ENCODE peak calls at places on chromosomes 2 and 18, in ten cellular contexts. One of them, this sample, is unnamed.

GRCh38 chr2:221715783-221716386 is 143.8 kb upstream of the EPHA4 start:
- DNase-seq in HL-60: no peak
- DNase-seq in HepG2: no peak
- DNase-seq in HCT116: no peak
- DNase-seq in transverse colon: no peak
- DNase-seq in breast epithelium: no peak
- DNase-seq in prostate gland: no peak
- DNase-seq in stomach: no peak
- DNase-seq in endothelial cell of umbilical vein: no peak
- DNase-seq in GM23338: peak
- DNase-seq in this sample: no peak

GRCh38 chr2:95366514-95366913 is 36.0 kb upstream of the FAHD2A start:
- DNase-seq in HL-60: no peak
- DNase-seq in HepG2: no peak
- DNase-seq in HCT116: no peak
- DNase-seq in transverse colon: no peak
- DNase-seq in breast epithelium: peak
- DNase-seq in prostate gland: no peak
- DNase-seq in stomach: no peak
- DNase-seq in endothelial cell of umbilical vein: no peak
- DNase-seq in GM23338: no peak
- DNase-seq in this sample: peak

GRCh38 chr2:194815475-194815874 is 841.6 kb upstream of the SLC39A10 start:
- DNase-seq in HL-60: no peak
- DNase-seq in HepG2: no peak
- DNase-seq in HCT116: no peak
- DNase-seq in transverse colon: no peak
- DNase-seq in breast epithelium: no peak
- DNase-seq in prostate gland: no peak
- DNase-seq in stomach: no peak
- DNase-seq in endothelial cell of umbilical vein: peak
- DNase-seq in GM23338: no peak
- DNase-seq in this sample: no peak

GRCh38 chr18:23627325-23627724 is 35.4 kb downstream of the ANKRD29 start:
- DNase-seq in HL-60: no peak
- DNase-seq in HepG2: peak
- DNase-seq in HCT116: peak
- DNase-seq in transverse colon: peak
- DNase-seq in breast epithelium: no peak
- DNase-seq in prostate gland: peak
- DNase-seq in stomach: no peak
- DNase-seq in endothelial cell of umbilical vein: peak
- DNase-seq in GM23338: no peak
- DNase-seq in this sample: peak

GRCh38 chr2:127104881-127105655 is 1.9 kb downstream of the BIN1 start:
- DNase-seq in HL-60: no peak
- DNase-seq in HepG2: no peak
- DNase-seq in HCT116: no peak
- DNase-seq in transverse colon: peak
- DNase-seq in breast epithelium: peak
- DNase-seq in prostate gland: no peak
- DNase-seq in stomach: no peak
- DNase-seq in endothelial cell of umbilical vein: no peak
- DNase-seq in GM23338: no peak
- DNase-seq in this sample: peak

GRCh38 chr2:149329470-149330126 is 789 bp upstream of the LYPD6 start:
- DNase-seq in HL-60: no peak
- DNase-seq in HepG2: peak
- DNase-seq in HCT116: peak
- DNase-seq in transverse colon: peak
- DNase-seq in breast epithelium: no peak
- DNase-seq in prostate gland: peak
- DNase-seq in stomach: peak
- DNase-seq in endothelial cell of umbilical vein: peak
- DNase-seq in GM23338: peak
- DNase-seq in this sample: peak

GRCh38 chr2:102603904-102604303 is 15.4 kb upstream of the SLC9A2 start:
- DNase-seq in HL-60: peak
- DNase-seq in HepG2: no peak
- DNase-seq in HCT116: no peak
- DNase-seq in transverse colon: no peak
- DNase-seq in breast epithelium: no peak
- DNase-seq in prostate gland: peak
- DNase-seq in stomach: no peak
- DNase-seq in endothelial cell of umbilical vein: no peak
- DNase-seq in GM23338: no peak
- DNase-seq in this sample: no peak

GRCh38 chr2:120590841-120591240 is 144.8 kb upstream of the GLI2 start:
- DNase-seq in HL-60: no peak
- DNase-seq in HepG2: no peak
- DNase-seq in HCT116: no peak
- DNase-seq in transverse colon: no peak
- DNase-seq in breast epithelium: no peak
- DNase-seq in prostate gland: no peak
- DNase-seq in stomach: no peak
- DNase-seq in endothelial cell of umbilical vein: no peak
- DNase-seq in GM23338: no peak
- DNase-seq in this sample: no peak

GRCh38 chr2:231133365-231134114 is 8.7 kb upstream of the HTR2B start:
- DNase-seq in HL-60: no peak
- DNase-seq in HepG2: peak
- DNase-seq in HCT116: no peak
- DNase-seq in transverse colon: no peak
- DNase-seq in breast epithelium: no peak
- DNase-seq in prostate gland: no peak
- DNase-seq in stomach: no peak
- DNase-seq in endothelial cell of umbilical vein: no peak
- DNase-seq in GM23338: no peak
- DNase-seq in this sample: no peak

GRCh38 chr2:217223222-217223930 is 363.5 kb upstream of the TNP1 start:
- DNase-seq in HL-60: peak
- DNase-seq in HepG2: no peak
- DNase-seq in HCT116: no peak
- DNase-seq in transverse colon: no peak
- DNase-seq in breast epithelium: no peak
- DNase-seq in prostate gland: no peak
- DNase-seq in stomach: no peak
- DNase-seq in endothelial cell of umbilical vein: peak
- DNase-seq in GM23338: no peak
- DNase-seq in this sample: no peak

GRCh38 chr2:71583876-71584275 is 130.5 kb downstream of the DYSF start:
- DNase-seq in HL-60: no peak
- DNase-seq in HepG2: no peak
- DNase-seq in HCT116: no peak
- DNase-seq in transverse colon: no peak
- DNase-seq in breast epithelium: no peak
- DNase-seq in prostate gland: no peak
- DNase-seq in stomach: no peak
- DNase-seq in endothelial cell of umbilical vein: no peak
- DNase-seq in GM23338: no peak
- DNase-seq in this sample: no peak

GRCh38 chr2:23241106-23241505 is 143.9 kb upstream of the KLHL29 start:
- DNase-seq in HL-60: no peak
- DNase-seq in HepG2: no peak
- DNase-seq in HCT116: no peak
- DNase-seq in transverse colon: no peak
- DNase-seq in breast epithelium: no peak
- DNase-seq in prostate gland: no peak
- DNase-seq in stomach: no peak
- DNase-seq in endothelial cell of umbilical vein: no peak
- DNase-seq in GM23338: no peak
- DNase-seq in this sample: no peak

GRCh38 chr2:241084856-241085444 is 17.1 kb downstream of the MTERF4 start:
- DNase-seq in HL-60: no peak
- DNase-seq in HepG2: no peak
- DNase-seq in HCT116: no peak
- DNase-seq in transverse colon: no peak
- DNase-seq in breast epithelium: no peak
- DNase-seq in prostate gland: no peak
- DNase-seq in stomach: no peak
- DNase-seq in endothelial cell of umbilical vein: no peak
- DNase-seq in GM23338: no peak
- DNase-seq in this sample: no peak

GRCh38 chr2:226795281-226796011 is 4.2 kb downstream of the IRS1 start:
- DNase-seq in HL-60: no peak
- DNase-seq in HepG2: no peak
- DNase-seq in HCT116: no peak
- DNase-seq in transverse colon: no peak
- DNase-seq in breast epithelium: peak
- DNase-seq in prostate gland: peak
- DNase-seq in stomach: peak
- DNase-seq in endothelial cell of umbilical vein: no peak
- DNase-seq in GM23338: no peak
- DNase-seq in this sample: peak

GRCh38 chr2:12718662-12719399 is 2.1 kb downstream of the TRIB2 start:
- DNase-seq in HL-60: no peak
- DNase-seq in HepG2: no peak
- DNase-seq in HCT116: no peak
- DNase-seq in transverse colon: no peak
- DNase-seq in breast epithelium: no peak
- DNase-seq in prostate gland: no peak
- DNase-seq in stomach: no peak
- DNase-seq in endothelial cell of umbilical vein: peak
- DNase-seq in GM23338: peak
- DNase-seq in this sample: no peak

GRCh38 chr2:60867848-60868247 is 13.5 kb upstream of the REL start:
- DNase-seq in HL-60: peak
- DNase-seq in HepG2: no peak
- DNase-seq in HCT116: no peak
- DNase-seq in transverse colon: no peak
- DNase-seq in breast epithelium: no peak
- DNase-seq in prostate gland: no peak
- DNase-seq in stomach: no peak
- DNase-seq in endothelial cell of umbilical vein: no peak
- DNase-seq in GM23338: no peak
- DNase-seq in this sample: no peak

GRCh38 chr18:26233208-26233607 is 7.0 kb downstream of the TAF4B start:
- DNase-seq in HL-60: no peak
- DNase-seq in HepG2: peak
- DNase-seq in HCT116: no peak
- DNase-seq in transverse colon: no peak
- DNase-seq in breast epithelium: no peak
- DNase-seq in prostate gland: no peak
- DNase-seq in stomach: no peak
- DNase-seq in endothelial cell of umbilical vein: no peak
- DNase-seq in GM23338: peak
- DNase-seq in this sample: no peak

GRCh38 chr18:45167631-45168225 is 447.5 kb upstream of the SLC14A2 start:
- DNase-seq in HL-60: no peak
- DNase-seq in HepG2: no peak
- DNase-seq in HCT116: no peak
- DNase-seq in transverse colon: no peak
- DNase-seq in breast epithelium: no peak
- DNase-seq in prostate gland: no peak
- DNase-seq in stomach: no peak
- DNase-seq in endothelial cell of umbilical vein: no peak
- DNase-seq in GM23338: no peak
- DNase-seq in this sample: no peak

GRCh38 chr18:45171575-45172225 is 443.6 kb upstream of the SLC14A2 start:
- DNase-seq in HL-60: no peak
- DNase-seq in HepG2: no peak
- DNase-seq in HCT116: no peak
- DNase-seq in transverse colon: no peak
- DNase-seq in breast epithelium: no peak
- DNase-seq in prostate gland: no peak
- DNase-seq in stomach: no peak
- DNase-seq in endothelial cell of umbilical vein: no peak
- DNase-seq in GM23338: no peak
- DNase-seq in this sample: no peak

GRCh38 chr18:45167109-45167551 is 448.1 kb upstream of the SLC14A2 start:
- DNase-seq in HL-60: no peak
- DNase-seq in HepG2: no peak
- DNase-seq in HCT116: no peak
- DNase-seq in transverse colon: peak
- DNase-seq in breast epithelium: no peak
- DNase-seq in prostate gland: no peak
- DNase-seq in stomach: no peak
- DNase-seq in endothelial cell of umbilical vein: no peak
- DNase-seq in GM23338: no peak
- DNase-seq in this sample: no peak

GRCh38 chr18:45168883-45169585 is 446.2 kb upstream of the SLC14A2 start:
- DNase-seq in HL-60: no peak
- DNase-seq in HepG2: no peak
- DNase-seq in HCT116: no peak
- DNase-seq in transverse colon: no peak
- DNase-seq in breast epithelium: no peak
- DNase-seq in prostate gland: no peak
- DNase-seq in stomach: no peak
- DNase-seq in endothelial cell of umbilical vein: no peak
- DNase-seq in GM23338: no peak
- DNase-seq in this sample: no peak

GRCh38 chr18:45169610-45170009 is 445.7 kb upstream of the SLC14A2 start:
- DNase-seq in HL-60: peak
- DNase-seq in HepG2: no peak
- DNase-seq in HCT116: no peak
- DNase-seq in transverse colon: no peak
- DNase-seq in breast epithelium: no peak
- DNase-seq in prostate gland: no peak
- DNase-seq in stomach: no peak
- DNase-seq in endothelial cell of umbilical vein: no peak
- DNase-seq in GM23338: no peak
- DNase-seq in this sample: no peak
- H3K4me3 ChIP-seq in HL-60: no peak
- H3K4me3 ChIP-seq in HepG2: no peak
- H3K4me3 ChIP-seq in HCT116: no peak
- H3K4me3 ChIP-seq in transverse colon: no peak
- H3K4me3 ChIP-seq in breast epithelium: no peak
- H3K4me3 ChIP-seq in prostate gland: no peak
- H3K4me3 ChIP-seq in stomach: no peak
- H3K4me3 ChIP-seq in endothelial cell of umbilical vein: no peak
- H3K4me3 ChIP-seq in GM23338: no peak
- H3K4me3 ChIP-seq in this sample: no peak

GRCh38 chr18:12053312-12053711 is 40.3 kb upstream of the ANKRD62 start:
- DNase-seq in HL-60: peak
- DNase-seq in HepG2: no peak
- DNase-seq in HCT116: no peak
- DNase-seq in transverse colon: no peak
- DNase-seq in breast epithelium: no peak
- DNase-seq in prostate gland: no peak
- DNase-seq in stomach: no peak
- DNase-seq in endothelial cell of umbilical vein: no peak
- DNase-seq in GM23338: no peak
- DNase-seq in this sample: no peak
- TF ChIP-seq POLR2AphosphoS5 in HL-60: no peak
- TF ChIP-seq POLR2AphosphoS5 in HepG2: no peak
- TF ChIP-seq POLR2AphosphoS5 in HCT116: no peak
- TF ChIP-seq POLR2AphosphoS5 in transverse colon: no peak
- TF ChIP-seq POLR2AphosphoS5 in breast epithelium: no peak
- TF ChIP-seq POLR2AphosphoS5 in prostate gland: no peak
- TF ChIP-seq POLR2AphosphoS5 in stomach: no peak
- TF ChIP-seq POLR2AphosphoS5 in endothelial cell of umbilical vein: no peak
- TF ChIP-seq POLR2AphosphoS5 in GM23338: no peak
- TF ChIP-seq POLR2AphosphoS5 in this sample: no peak

GRCh38 chr2:196224767-196225166 is 53.4 kb upstream of the STK17B start:
- DNase-seq in HL-60: no peak
- DNase-seq in HepG2: no peak
- DNase-seq in HCT116: no peak
- DNase-seq in transverse colon: no peak
- DNase-seq in breast epithelium: no peak
- DNase-seq in prostate gland: no peak
- DNase-seq in stomach: no peak
- DNase-seq in endothelial cell of umbilical vein: no peak
- DNase-seq in GM23338: no peak
- DNase-seq in this sample: no peak
- H3K4me3 ChIP-seq in HL-60: no peak
- H3K4me3 ChIP-seq in HepG2: no peak
- H3K4me3 ChIP-seq in HCT116: no peak
- H3K4me3 ChIP-seq in transverse colon: no peak
- H3K4me3 ChIP-seq in breast epithelium: no peak
- H3K4me3 ChIP-seq in prostate gland: no peak
- H3K4me3 ChIP-seq in stomach: no peak
- H3K4me3 ChIP-seq in endothelial cell of umbilical vein: no peak
- H3K4me3 ChIP-seq in GM23338: no peak
- H3K4me3 ChIP-seq in this sample: no peak

GRCh38 chr2:237223208-237223861 is 137.6 kb downstream of the COPS8 start:
- DNase-seq in HL-60: no peak
- DNase-seq in HepG2: no peak
- DNase-seq in HCT116: no peak
- DNase-seq in transverse colon: no peak
- DNase-seq in breast epithelium: no peak
- DNase-seq in prostate gland: no peak
- DNase-seq in stomach: no peak
- DNase-seq in endothelial cell of umbilical vein: peak
- DNase-seq in GM23338: no peak
- DNase-seq in this sample: no peak
- TF ChIP-seq POLR2AphosphoS5 in HL-60: no peak
- TF ChIP-seq POLR2AphosphoS5 in HepG2: no peak
- TF ChIP-seq POLR2AphosphoS5 in HCT116: no peak
- TF ChIP-seq POLR2AphosphoS5 in transverse colon: no peak
- TF ChIP-seq POLR2AphosphoS5 in breast epithelium: peak
- TF ChIP-seq POLR2AphosphoS5 in prostate gland: no peak
- TF ChIP-seq POLR2AphosphoS5 in stomach: no peak
- TF ChIP-seq POLR2AphosphoS5 in endothelial cell of umbilical vein: no peak
- TF ChIP-seq POLR2AphosphoS5 in GM23338: no peak
- TF ChIP-seq POLR2AphosphoS5 in this sample: no peak

This sample was measured in upper lobe of left lung.